ENCODE peak calls at places on chromosomes 13 and 19, in five cellular contexts. H is C1 segment of cervical spinal cord; Z is tibial nerve; N is effector CD4-positive, alpha-beta T cell; L is AG09319. M is an unnamed sample.
A peak's percentile ranks its signal among the peaks of the same experiment; 100 is the strongest.

GRCh38 chr13:85816413-85816812 is 17.2 kb upstream of the SLITRK6 start:
- DNase-seq in H (no peak), Z (no peak), N (no peak), L (no peak), M (no peak)

GRCh38 chr19:45499196-45500180 is 1.2 kb downstream of the PPM1N start:
- DNase-seq in H (no peak), Z (peak; percentile 43), N (peak; percentile 28), L (no peak), M (no peak)

GRCh38 chr19:12730054-12730453 is 4.4 kb downstream of the TRIR start:
- DNase-seq in H (no peak), Z (no peak), N (no peak), L (no peak), M (no peak)

GRCh38 chr19:5018224-5019015 is 49.5 kb downstream of the KDM4B start:
- DNase-seq in H (no peak), Z (no peak), N (no peak), L (peak; percentile 44), M (no peak)

GRCh38 chr13:42753697-42754096 is 27.7 kb upstream of the FAM216B start:
- DNase-seq in H (no peak), Z (peak; percentile 26), N (no peak), L (no peak), M (no peak)

GRCh38 chr13:99357149-99357596 is 50.0 kb upstream of the GPR183 start:
- DNase-seq in H (no peak), Z (no peak), N (peak; percentile 51), L (peak; percentile 15), M (no peak)

GRCh38 chr13:32581177-32581786 is 5.0 kb upstream of the PDS5B start:
- DNase-seq in H (no peak), Z (no peak), N (no peak), L (no peak), M (no peak)

GRCh38 chr13:97329331-97329730 is 104.6 kb upstream of the RAP2A start:
- DNase-seq in H (no peak), Z (no peak), N (no peak), L (no peak), M (no peak)

GRCh38 chr13:50451609-50452008 is 391.9 kb downstream of the DLEU7 start:
- DNase-seq in H (no peak), Z (no peak), N (no peak), L (no peak), M (no peak)

GRCh38 chr19:291561-292280 is 518 bp upstream of the PLPP2 start:
- DNase-seq in H (no peak), Z (no peak), N (no peak), L (no peak), M (peak; percentile 16)

GRCh38 chr19:10352764-10353671 is 13.6 kb upstream of the ICAM3 start:
- DNase-seq in H (no peak), Z (peak; percentile 81), N (no peak), L (no peak), M (no peak)

GRCh38 chr19:27671876-27672275 is 1541.1 kb downstream of the UQCRFS1 start:
- DNase-seq in H (no peak), Z (no peak), N (no peak), L (no peak), M (no peak)

GRCh38 chr13:35789335-35790166 is 313.1 kb upstream of the MAB21L1 start:
- DNase-seq in H (no peak), Z (no peak), N (no peak), L (peak; percentile 43), M (no peak)

GRCh38 chr19:3554254-3555083 is 2.9 kb downstream of the MFSD12 start:
- DNase-seq in H (no peak), Z (no peak), N (peak; percentile 49), L (no peak), M (no peak)

GRCh38 chr19:19514215-19514633 is 1.1 kb downstream of the TSSK6 start:
- DNase-seq in H (no peak), Z (no peak), N (no peak), L (peak; percentile 29), M (no peak)

GRCh38 chr13:112450567-112451240 is 74.5 kb downstream of the SPACA7 start:
- DNase-seq in H (no peak), Z (no peak), N (no peak), L (no peak), M (no peak)

GRCh38 chr13:51534075-51534817 is 50.0 kb upstream of the WDFY2 start:
- DNase-seq in H (no peak), Z (peak; percentile 19), N (no peak), L (no peak), M (no peak)

GRCh38 chr19:46016426-46017094 is 6.3 kb downstream of the PGLYRP1 start:
- DNase-seq in H (peak; percentile 52), Z (peak; percentile 62), N (peak; percentile 76), L (peak; percentile 31), M (peak; percentile 90)

GRCh38 chr13:47796816-47797215 is 204.3 kb downstream of the SUCLA2 start:
- DNase-seq in H (no peak), Z (no peak), N (no peak), L (no peak), M (no peak)

GRCh38 chr19:6125571-6125989 is 9.9 kb upstream of the ACSBG2 start:
- DNase-seq in H (no peak), Z (peak; percentile 41), N (peak; percentile 57), L (peak; percentile 52), M (peak; percentile 44)

GRCh38 chr13:60583911-60584753 is 187.1 kb downstream of the TDRD3 start:
- DNase-seq in H (no peak), Z (peak; percentile 63), N (no peak), L (peak; percentile 59), M (no peak)

GRCh38 chr19:41321600-41322270 is 11.8 kb downstream of the CCDC97 start:
- DNase-seq in H (no peak), Z (no peak), N (no peak), L (peak; percentile 64), M (no peak)

GRCh38 chr13:51838235-51838846 is 6.6 kb downstream of the TMEM272 start:
- DNase-seq in H (no peak), Z (no peak), N (no peak), L (no peak), M (no peak)

GRCh38 chr13:30806784-30807183 is 71.4 kb downstream of the ALOX5AP start:
- DNase-seq in H (no peak), Z (no peak), N (no peak), L (peak; percentile 14), M (no peak)

GRCh38 chr19:28472843-28473242 is 740.1 kb downstream of the UQCRFS1 start:
- DNase-seq in H (no peak), Z (peak; percentile 22), N (no peak), L (no peak), M (no peak)

GRCh38 chr13:33744589-33745369 is 73.2 kb upstream of the RFC3 start:
- DNase-seq in H (no peak), Z (no peak), N (no peak), L (no peak), M (no peak)

GRCh38 chr13:75558130-75558840 is 8.7 kb downstream of the UCHL3 start:
- DNase-seq in H (no peak), Z (no peak), N (no peak), L (no peak), M (no peak)

GRCh38 chr19:13937479-13938360 is 497 bp downstream of the PODNL1 start:
- DNase-seq in H (no peak), Z (no peak), N (no peak), L (no peak), M (no peak)

GRCh38 chr19:50422397-50423278 is 3.9 kb downstream of the SPIB start:
- DNase-seq in H (no peak), Z (no peak), N (no peak), L (no peak), M (no peak)

GRCh38 chr13:32391101-32391620 is 36.8 kb downstream of the N4BP2L1 start:
- DNase-seq in H (no peak), Z (no peak), N (no peak), L (no peak), M (no peak)

GRCh38 chr19:58368561-58369360 is 6.2 kb upstream of the ZNF497 start:
- DNase-seq in H (no peak), Z (no peak), N (no peak), L (no peak), M (no peak)

GRCh38 chr13:30165791-30166190 is 141.6 kb downstream of the KATNAL1 start:
- DNase-seq in H (no peak), Z (peak; percentile 20), N (no peak), L (no peak), M (no peak)

GRCh38 chr19:31548941-31549340 is 199.7 kb upstream of the TSHZ3 start:
- DNase-seq in H (no peak), Z (no peak), N (no peak), L (peak; percentile 19), M (no peak)

GRCh38 chr19:6500837-6501739 is 1.0 kb downstream of the TUBB4A start:
- DNase-seq in H (peak; percentile 31), Z (no peak), N (no peak), L (no peak), M (no peak)

GRCh38 chr19:4501005-4501591 is 17.2 kb downstream of the PLIN4 start:
- DNase-seq in H (no peak), Z (no peak), N (no peak), L (no peak), M (no peak)

GRCh38 chr13:23750383-23751121 is 138.6 kb downstream of the MIPEP start:
- DNase-seq in H (no peak), Z (no peak), N (no peak), L (no peak), M (no peak)

M was measured in GM12891.